ENCODE peak calls at places on chromosome 10, in four cellular contexts. N is heart left ventricle, C is ovary, Q is NB4. M is an unnamed sample.

GRCh38 chr10:37490266-37490665 is 364.9 kb downstream of the ANKRD30A start:
- DNase-seq in N (no peak), C (no peak), Q (peak; percentile 99), M (no peak)

GRCh38 chr10:98572594-98572993 is 125.9 kb upstream of the HPS1 start:
- DNase-seq in N (no peak), C (no peak), Q (no peak), M (no peak)

GRCh38 chr10:118818621-118819221 is 64.0 kb upstream of the CACUL1 start:
- DNase-seq in N (no peak), C (no peak), Q (no peak), M (no peak)

GRCh38 chr10:35523670-35524225 is 81.4 kb upstream of the GJD4 start:
- DNase-seq in N (no peak), C (no peak), Q (no peak), M (no peak)

GRCh38 chr10:61452655-61453641 is at the start of gene TMEM26:
- DNase-seq in N (peak; percentile 48), C (peak; percentile 79), Q (no peak), M (no peak)

GRCh38 chr10:34732926-34733325 is 82.2 kb downstream of the PARD3 start:
- DNase-seq in N (no peak), C (no peak), Q (peak; percentile 40), M (peak; percentile 57)

GRCh38 chr10:115052216-115052615 is 40.9 kb upstream of the ATRNL1 start:
- DNase-seq in N (no peak), C (no peak), Q (no peak), M (no peak)

GRCh38 chr10:111379521-111379920 is 302.7 kb downstream of the ADRA2A start:
- DNase-seq in N (no peak), C (no peak), Q (no peak), M (no peak)

GRCh38 chr10:122162566-122163181 is 108.4 kb upstream of the BTBD16 start:
- DNase-seq in N (peak; percentile 47), C (no peak), Q (no peak), M (no peak)

GRCh38 chr10:43045631-43046287 is 31.1 kb upstream of the RET start:
- DNase-seq in N (no peak), C (peak; percentile 3), Q (peak; percentile 48), M (no peak)

GRCh38 chr10:87864497-87865059 is 1.2 kb downstream of the PTEN start:
- DNase-seq in N (no peak), C (no peak), Q (peak; percentile 56), M (no peak)

GRCh38 chr10:31620236-31621151 is 301.5 kb downstream of the ZEB1 start:
- DNase-seq in N (peak; percentile 78), C (peak; percentile 33), Q (no peak), M (no peak)

GRCh38 chr10:34698979-34699378 is 116.1 kb downstream of the PARD3 start:
- DNase-seq in N (no peak), C (no peak), Q (no peak), M (peak; percentile 34)

GRCh38 chr10:132364594-132364970 is 32.4 kb upstream of the PWWP2B start:
- DNase-seq in N (no peak), C (no peak), Q (peak; percentile 41), M (no peak)

GRCh38 chr10:123294886-123295285 is 140.7 kb downstream of the BUB3 start:
- DNase-seq in N (no peak), C (no peak), Q (no peak), M (no peak)

GRCh38 chr10:23884671-23885070 is 324.3 kb upstream of the KIAA1217 start:
- DNase-seq in N (no peak), C (no peak), Q (no peak), M (no peak)

DNA sequence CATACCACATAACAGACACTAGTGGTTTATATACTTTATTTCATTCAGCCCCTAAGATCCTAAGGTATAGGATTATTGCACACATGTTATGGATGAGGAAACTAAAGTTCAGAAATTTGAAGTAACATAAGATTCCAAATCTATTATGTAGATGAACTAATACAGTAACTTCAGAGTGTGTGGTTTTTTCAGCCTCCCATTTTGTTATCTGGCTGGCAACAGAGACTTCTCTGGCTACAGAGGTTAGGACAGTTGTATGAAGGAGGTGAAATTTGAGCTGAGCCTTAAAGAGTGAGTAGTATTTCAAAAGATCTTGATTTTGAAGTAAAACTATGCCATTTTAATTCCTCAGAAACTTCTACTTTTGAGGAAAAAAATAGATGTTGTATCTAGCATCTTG is 125.4 kb downstream of the MAPK8 start:
- DNase-seq in N (no peak), C (no peak), Q (no peak), M (no peak)
- TF ChIP-seq POLR2A in N (no peak), C (no peak), Q (no peak), M (no peak)

GRCh38 chr10:26697163-26697921 is at the start of gene PDSS1:
- DNase-seq in N (peak; percentile 77), C (peak; percentile 66), Q (peak; percentile 78), M (peak; percentile 28)
- TF ChIP-seq POLR2A in N (no peak), C (no peak), Q (peak; percentile 57), M (no peak)

GRCh38 chr10:29254123-29255046 is 34.5 kb upstream of the LYZL1 start:
- DNase-seq in N (no peak), C (no peak), Q (peak; percentile 95), M (no peak)
- TF ChIP-seq POLR2A in N (no peak), C (no peak), Q (no peak), M (no peak)

GRCh38 chr10:79137826-79138225 is 69.1 kb downstream of the ZMIZ1 start:
- DNase-seq in N (peak; percentile 63), C (peak; percentile 74), Q (peak; percentile 98), M (no peak)

GRCh38 chr10:79140083-79140793 is 71.5 kb downstream of the ZMIZ1 start:
- DNase-seq in N (no peak), C (no peak), Q (no peak), M (no peak)

GRCh38 chr10:79139124-79139835 is 70.5 kb downstream of the ZMIZ1 start:
- DNase-seq in N (peak; percentile 89), C (peak; percentile 76), Q (no peak), M (no peak)

GRCh38 chr10:79137404-79137803 is 68.6 kb downstream of the ZMIZ1 start:
- DNase-seq in N (no peak), C (peak; percentile 55), Q (no peak), M (no peak)

GRCh38 chr10:79138449-79139123 is 69.8 kb downstream of the ZMIZ1 start:
- DNase-seq in N (no peak), C (no peak), Q (no peak), M (no peak)
- TF ChIP-seq POLR2A in N (no peak), C (no peak), Q (no peak), M (no peak)

GRCh38 chr10:6088721-6089333 is at the start of gene RBM17:
- DNase-seq in N (peak; percentile 96), C (peak; percentile 98), Q (peak; percentile 94), M (peak; percentile 94)
- TF ChIP-seq POLR2A in N (no peak), C (peak; percentile 52), Q (peak; percentile 66), M (peak; percentile 68)

DNA sequence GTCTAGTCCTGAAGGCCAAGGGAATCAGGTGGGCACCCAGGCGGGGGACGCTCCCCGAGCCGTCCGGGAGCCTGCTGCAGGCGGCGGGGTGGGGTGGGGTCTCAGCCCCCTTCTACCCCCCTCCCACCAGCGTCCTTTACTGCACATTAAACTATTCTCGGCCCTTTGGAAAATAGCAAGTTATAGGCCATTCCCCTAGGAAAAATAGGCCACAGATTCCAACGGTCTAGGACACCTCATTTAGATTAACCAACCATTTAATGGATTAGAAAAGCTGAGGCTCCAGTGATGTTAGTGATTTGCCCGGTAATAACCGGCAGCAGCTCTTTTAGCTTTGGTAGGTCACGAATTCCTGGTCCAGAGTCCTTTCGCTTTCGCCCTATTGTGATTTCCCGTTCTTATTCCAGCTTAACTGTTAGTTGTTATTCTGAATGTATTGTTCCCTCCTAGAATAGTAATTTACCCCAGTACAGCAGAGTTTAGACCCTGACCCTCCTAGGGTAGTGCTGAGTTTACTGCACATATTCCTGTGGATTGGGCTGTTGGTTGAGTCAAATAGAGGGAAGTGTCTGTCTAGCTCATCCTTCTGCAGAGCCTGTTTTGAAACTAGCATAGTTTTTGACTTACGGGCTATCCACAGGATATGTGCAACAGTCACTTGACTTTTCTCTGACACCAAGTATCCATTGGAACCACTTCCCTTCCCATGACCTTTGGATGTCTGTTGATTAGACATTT is 721 bp downstream of the GSTO1 start:
- DNase-seq in N (no peak), C (no peak), Q (peak; percentile 77), M (no peak)
- TF ChIP-seq POLR2A in N (no peak), C (no peak), Q (no peak), M (no peak)

GRCh38 chr10:6101181-6101580 is 12.3 kb downstream of the RBM17 start:
- DNase-seq in N (no peak), C (no peak), Q (no peak), M (no peak)

GRCh38 chr10:6102128-6102527 is 13.3 kb downstream of the RBM17 start:
- DNase-seq in N (no peak), C (no peak), Q (no peak), M (no peak)

GRCh38 chr10:6108072-6108471 is 19.2 kb downstream of the RBM17 start:
- DNase-seq in N (no peak), C (no peak), Q (no peak), M (no peak)

GRCh38 chr10:6100370-6100769 is 11.5 kb downstream of the RBM17 start:
- DNase-seq in N (no peak), C (no peak), Q (no peak), M (no peak)

DNA sequence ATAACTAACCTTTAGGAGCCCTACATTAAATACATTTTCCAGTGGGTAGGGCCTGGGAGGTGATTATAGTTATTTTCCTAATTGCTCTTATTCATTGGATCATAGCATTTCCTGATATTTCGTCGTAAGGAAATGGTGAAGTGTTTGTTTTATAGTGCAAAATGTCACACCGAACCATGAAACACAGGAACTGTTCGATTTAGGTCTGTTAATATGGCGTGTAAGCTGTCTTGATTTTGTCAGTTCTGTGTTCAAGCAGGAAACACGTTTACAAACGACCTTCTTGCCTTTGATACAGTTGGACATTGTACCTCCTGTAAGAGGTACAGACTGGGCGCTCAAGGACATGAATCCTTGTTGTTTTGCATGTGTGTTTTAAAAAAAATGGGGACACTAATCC is 14.8 kb downstream of the RBM17 start:
- DNase-seq in N (no peak), C (no peak), Q (no peak), M (no peak)
- TF ChIP-seq POLR2A in N (no peak), C (no peak), Q (no peak), M (no peak)

DNA sequence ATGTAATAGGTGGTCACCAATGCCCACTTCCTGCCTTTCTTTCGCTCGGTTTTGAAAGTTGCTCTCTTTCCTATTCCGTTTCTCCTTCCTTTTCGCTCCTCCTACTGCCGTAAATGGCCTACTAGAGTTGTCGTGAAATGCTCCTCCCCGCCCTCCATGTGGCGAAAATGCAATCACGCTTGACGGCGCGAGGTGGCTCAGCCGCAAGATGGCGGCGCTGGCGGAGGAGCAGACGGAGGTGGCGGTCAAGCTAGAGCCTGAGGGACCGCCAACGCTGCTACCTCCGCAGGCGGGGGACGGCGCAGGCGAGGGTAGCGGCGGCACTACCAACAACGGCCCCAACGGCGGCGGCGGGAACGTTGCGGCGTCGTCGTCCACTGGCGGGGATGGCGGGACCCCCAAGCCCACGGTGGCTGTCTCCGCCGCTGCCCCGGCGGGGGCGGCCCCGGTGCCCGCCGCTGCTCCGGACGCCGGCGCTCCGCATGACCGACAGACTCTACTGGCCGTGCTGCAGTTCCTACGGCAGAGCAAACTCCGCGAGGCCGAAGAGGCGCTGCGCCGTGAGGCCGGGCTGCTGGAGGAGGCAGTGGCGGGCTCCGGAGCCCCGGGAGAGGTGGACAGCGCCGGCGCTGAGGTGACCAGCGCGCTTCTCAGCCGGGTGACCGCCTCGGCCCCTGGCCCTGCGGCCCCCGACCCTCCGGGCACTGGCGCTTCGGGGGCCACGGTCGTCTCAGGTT is at the start of gene TAF5:
- DNase-seq in N (peak; percentile 93), C (peak; percentile 90), Q (peak; percentile 98), M (peak; percentile 98)
- TF ChIP-seq POLR2A in N (peak; percentile 23), C (peak; percentile 92), Q (peak; percentile 95), M (peak; percentile 97)

GRCh38 chr10:78973901-78974408 is 94.8 kb upstream of the ZMIZ1 start:
- DNase-seq in N (peak; percentile 80), C (peak; percentile 84), Q (peak; percentile 66), M (peak; percentile 42)
- TF ChIP-seq POLR2A in N (no peak), C (no peak), Q (no peak), M (no peak)

M was measured in HCT116.